ENCODE peak calls at places on chromosome 16, in five cellular contexts. S, I, F, L and X are unnamed samples.

GRCh38 chr16:27920391-27920891 is 143.1 kb downstream of the GSG1L start:
- DNase-seq in S (peak; percentile 23), I (no peak), F (peak; percentile 35), L (peak; percentile 74), X (no peak)

GRCh38 chr16:53775821-53776431 is 72.0 kb downstream of the FTO start:
- DNase-seq in S (no peak), I (peak; percentile 91), F (no peak), L (peak; percentile 77), X (peak; percentile 95)

GRCh38 chr16:89670496-89671431 is 13.1 kb downstream of the SPATA33 start:
- DNase-seq in S (no peak), I (peak; percentile 57), F (no peak), L (no peak), X (peak; percentile 58)

GRCh38 chr16:85569615-85570212 is 43.4 kb upstream of the GSE1 start:
- DNase-seq in S (no peak), I (peak; percentile 78), F (no peak), L (no peak), X (peak; percentile 92)

GRCh38 chr16:53968454-53968853 is 264.5 kb downstream of the FTO start:
- DNase-seq in S (no peak), I (no peak), F (no peak), L (no peak), X (no peak)

GRCh38 chr16:17945080-17945601 is 391.4 kb downstream of the NPIPA8 start:
- DNase-seq in S (no peak), I (no peak), F (no peak), L (no peak), X (no peak)

GRCh38 chr16:23650674-23651073 is 9.4 kb downstream of the DCTN5 start:
- DNase-seq in S (no peak), I (peak; percentile 20), F (no peak), L (no peak), X (no peak)

GRCh38 chr16:79269211-79269863 is 331.2 kb downstream of the MAF start:
- DNase-seq in S (no peak), I (no peak), F (no peak), L (no peak), X (no peak)

GRCh38 chr16:52182840-52183239 is 364.1 kb downstream of the TOX3 start:
- DNase-seq in S (no peak), I (no peak), F (no peak), L (no peak), X (no peak)

GRCh38 chr16:8867483-8868271 is 1.1 kb downstream of the CARHSP1 start:
- DNase-seq in S (no peak), I (no peak), F (peak; percentile 44), L (no peak), X (peak; percentile 41)

GRCh38 chr16:3149630-3150345 is 15.0 kb downstream of the ZNF213 start:
- DNase-seq in S (no peak), I (peak; percentile 42), F (peak; percentile 65), L (peak; percentile 51), X (peak; percentile 78)

GRCh38 chr16:67936876-67937605 is 391 bp upstream of the PSMB10 start:
- DNase-seq in S (no peak), I (no peak), F (no peak), L (peak; percentile 75), X (no peak)

GRCh38 chr16:27374794-27375499 is 27.0 kb upstream of the IL21R start:
- DNase-seq in S (peak; percentile 87), I (peak; percentile 80), F (peak; percentile 68), L (peak; percentile 69), X (peak; percentile 91)

GRCh38 chr16:85554114-85554790 is 58.9 kb upstream of the GSE1 start:
- DNase-seq in S (no peak), I (peak; percentile 80), F (peak; percentile 54), L (peak; percentile 62), X (peak; percentile 94)

GRCh38 chr16:84730406-84731106 is 30.8 kb downstream of the USP10 start:
- DNase-seq in S (no peak), I (peak; percentile 97), F (no peak), L (peak; percentile 89), X (peak; percentile 94)

GRCh38 chr16:66899945-66900688 is 18.6 kb downstream of the CDH16 start:
- DNase-seq in S (no peak), I (peak; percentile 79), F (no peak), L (no peak), X (peak; percentile 92)

GRCh38 chr16:82801361-82801760 is 174.6 kb downstream of the CDH13 start:
- DNase-seq in S (no peak), I (peak; percentile 67), F (no peak), L (no peak), X (peak; percentile 9)

GRCh38 chr16:89120921-89121351 is 27.3 kb downstream of the ACSF3 start:
- DNase-seq in S (no peak), I (no peak), F (no peak), L (no peak), X (no peak)

GRCh38 chr16:89409161-89409711 is 81.1 kb downstream of the ANKRD11 start:
- DNase-seq in S (no peak), I (peak; percentile 71), F (no peak), L (peak; percentile 37), X (peak; percentile 56)

GRCh38 chr16:85663891-85664321 is 24.8 kb downstream of the GINS2 start:
- DNase-seq in S (no peak), I (peak; percentile 28), F (no peak), L (no peak), X (no peak)

GRCh38 chr16:68700120-68700519 is 37.0 kb upstream of the CDH1 start:
- DNase-seq in S (no peak), I (peak; percentile 10), F (no peak), L (peak; percentile 12), X (peak; percentile 54)

GRCh38 chr16:70782237-70782636 is 18.7 kb downstream of the VAC14 start:
- DNase-seq in S (no peak), I (no peak), F (no peak), L (no peak), X (no peak)
- H3K36me3 ChIP-seq in S (peaks cover 48% of the 10 kb centered on the region), I (peaks cover 65% of the 10 kb centered on the region), F (peaks cover 89% of the 10 kb centered on the region), L (peaks cover 59% of the 10 kb centered on the region), X (peaks cover 71% of the 10 kb centered on the region)

GRCh38 chr16:87854053-87854906 is 15.0 kb downstream of the SLC7A5 start:
- DNase-seq in S (no peak), I (no peak), F (no peak), L (no peak), X (no peak)

GRCh38 chr16:87854907-87855683 is 14.2 kb downstream of the SLC7A5 start:
- DNase-seq in S (no peak), I (no peak), F (no peak), L (no peak), X (no peak)

GRCh38 chr16:87851141-87851587 is 18.1 kb downstream of the SLC7A5 start:
- DNase-seq in S (no peak), I (no peak), F (no peak), L (peak; percentile 75), X (no peak)

GRCh38 chr16:87851601-87852000 is 17.7 kb downstream of the SLC7A5 start:
- DNase-seq in S (no peak), I (no peak), F (no peak), L (peak; percentile 62), X (no peak)

GRCh38 chr16:87853411-87854052 is 15.8 kb downstream of the SLC7A5 start:
- DNase-seq in S (peak; percentile 65), I (peak; percentile 90), F (peak; percentile 61), L (peak; percentile 94), X (peak; percentile 94)
- H4K91ac ChIP-seq in S (peak overlapping the region; percentile 99), I (peak overlapping the region; percentile 99), F (no peak overlapping the region), L (peak overlapping the region; percentile 92), X (peak overlapping the region; percentile 92)

GRCh38 chr16:58195771-58196170 is 2.1 kb downstream of the CSNK2A2 start:
- DNase-seq in S (no peak), I (no peak), F (no peak), L (no peak), X (no peak)
- H3K36me3 ChIP-seq in S (peaks cover 29% of the 10 kb centered on the region), I (peaks cover 16% of the 10 kb centered on the region), F (peaks cover 58% of the 10 kb centered on the region), L (peaks cover 6% of the 10 kb centered on the region), X (peaks cover 50% of the 10 kb centered on the region)

GRCh38 chr16:57502048-57502775 is 15.9 kb upstream of the DOK4 start:
- DNase-seq in S (no peak), I (no peak), F (no peak), L (no peak), X (no peak)

GRCh38 chr16:57504001-57504400 is 17.7 kb upstream of the DOK4 start:
- DNase-seq in S (no peak), I (no peak), F (no peak), L (no peak), X (no peak)

GRCh38 chr16:57500578-57501111 is 14.4 kb upstream of the DOK4 start:
- DNase-seq in S (no peak), I (no peak), F (no peak), L (no peak), X (peak; percentile 78)

GRCh38 chr16:57503366-57503765 is 17.1 kb upstream of the DOK4 start:
- DNase-seq in S (no peak), I (no peak), F (no peak), L (no peak), X (no peak)

GRCh38 chr16:57501492-57501891 is 15.2 kb upstream of the DOK4 start:
- DNase-seq in S (no peak), I (no peak), F (no peak), L (no peak), X (no peak)
- H4K91ac ChIP-seq in S (no peak overlapping the region), I (no peak overlapping the region), F (no peak overlapping the region), L (peak overlapping the region; percentile 95), X (no peak overlapping the region)

GRCh38 chr16:345686-346231 is 6.8 kb downstream of the AXIN1 start:
- DNase-seq in S (no peak), I (no peak), F (no peak), L (no peak), X (no peak)

GRCh38 chr16:347203-347602 is 5.3 kb downstream of the AXIN1 start:
- DNase-seq in S (no peak), I (no peak), F (no peak), L (no peak), X (no peak)

GRCh38 chr16:350203-350602 is 2.3 kb downstream of the AXIN1 start:
- DNase-seq in S (no peak), I (no peak), F (no peak), L (no peak), X (no peak)

GRCh38 chr16:349211-349610 is 3.3 kb downstream of the AXIN1 start:
- DNase-seq in S (no peak), I (no peak), F (no peak), L (no peak), X (peak; percentile 26)

GRCh38 chr16:346587-346986 is 5.9 kb downstream of the AXIN1 start:
- DNase-seq in S (no peak), I (peak; percentile 68), F (no peak), L (peak; percentile 76), X (peak; percentile 70)
- H3K36me3 ChIP-seq in S (peaks cover 12% of the 10 kb centered on the region), I (peaks cover 21% of the 10 kb centered on the region), F (peaks cover 65% of the 10 kb centered on the region), L (peaks cover 16% of the 10 kb centered on the region), X (peaks cover 32% of the 10 kb centered on the region)

DNA sequence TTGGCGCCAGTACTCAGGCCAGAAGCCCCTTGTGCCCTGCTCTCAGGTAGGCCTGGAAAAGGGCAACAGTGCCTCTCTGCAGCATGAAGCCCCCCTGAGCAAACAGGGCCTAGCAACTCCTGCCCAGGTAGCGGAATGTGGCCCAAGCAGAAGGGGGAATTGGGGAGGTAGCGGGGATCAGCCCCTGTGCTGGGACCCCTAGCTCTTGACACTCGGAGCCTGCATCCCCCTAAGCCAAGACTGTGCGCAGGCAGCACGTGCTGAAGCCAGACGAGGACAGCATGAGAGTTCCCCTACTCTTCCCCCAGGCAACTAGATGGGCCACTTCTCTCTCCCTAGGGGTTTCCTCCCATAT is 823 bp upstream of the CD2BP2 start:
- DNase-seq in S (no peak), I (no peak), F (no peak), L (no peak), X (no peak)
- H4K91ac ChIP-seq in S (peak overlapping the region; percentile 92), I (peak overlapping the region; percentile 88), F (no peak overlapping the region), L (peak overlapping the region; percentile 93), X (peak overlapping the region; percentile 65)